ENCODE peak calls at places on chromosome 5, in six cellular contexts. P, H, X, N, R and W are unnamed samples. For H3K9me3, the result is how much of the 10 kb centered on the place peaks cover.

GRCh38 chr5:144460608-144461007 is 289.9 kb downstream of the KCTD16 start:
- DNase-seq in P (no peak), H (no peak), X (peak), N (no peak), R (no peak), W (no peak)

GRCh38 chr5:55308254-55308836 is 556 bp downstream of the MTREX start:
- DNase-seq in P (no peak), H (no peak), X (peak), N (no peak), R (no peak), W (peak)

GRCh38 chr5:61431923-61432620 is 100.0 kb downstream of the ZSWIM6 start:
- DNase-seq in P (no peak), H (no peak), X (no peak), N (no peak), R (no peak), W (no peak)

GRCh38 chr5:33445808-33446207 is 5.0 kb downstream of the TARS1 start:
- DNase-seq in P (no peak), H (no peak), X (no peak), N (no peak), R (no peak), W (no peak)

GRCh38 chr5:145760660-145761059 is 74.5 kb downstream of the PRELID2 start:
- DNase-seq in P (no peak), H (no peak), X (no peak), N (no peak), R (no peak), W (no peak)

GRCh38 chr5:181223729-181224389 is 778 bp downstream of the TRIM41 start:
- DNase-seq in P (no peak), H (peak), X (peak), N (no peak), R (peak), W (peak)

GRCh38 chr5:172885594-172886340 is 51.7 kb downstream of the ERGIC1 start:
- DNase-seq in P (no peak), H (peak), X (no peak), N (no peak), R (peak), W (no peak)

GRCh38 chr5:91110709-91111108 is 272.4 kb downstream of the ARRDC3 start:
- DNase-seq in P (no peak), H (no peak), X (no peak), N (no peak), R (no peak), W (no peak)

GRCh38 chr5:88707216-88707965 is 175.6 kb downstream of the MEF2C start:
- DNase-seq in P (no peak), H (no peak), X (no peak), N (no peak), R (no peak), W (no peak)

GRCh38 chr5:57302164-57302563 is 128.3 kb downstream of the GPBP1 start:
- DNase-seq in P (no peak), H (no peak), X (no peak), N (no peak), R (no peak), W (peak)

GRCh38 chr5:77292026-77292757 is 81.7 kb downstream of the PDE8B start:
- DNase-seq in P (no peak), H (no peak), X (no peak), N (no peak), R (no peak), W (no peak)

GRCh38 chr5:149338364-149338763 is 6.9 kb upstream of the GRPEL2 start:
- DNase-seq in P (no peak), H (no peak), X (no peak), N (no peak), R (no peak), W (no peak)

GRCh38 chr5:40367260-40367659 is 312.5 kb upstream of the PTGER4 start:
- DNase-seq in P (no peak), H (no peak), X (no peak), N (no peak), R (no peak), W (no peak)

GRCh38 chr5:92019376-92019990 is 636.4 kb upstream of the ARRDC3 start:
- DNase-seq in P (no peak), H (no peak), X (no peak), N (no peak), R (no peak), W (no peak)

GRCh38 chr5:125928663-125929062 is 494.5 kb upstream of the GRAMD2B start:
- DNase-seq in P (no peak), H (no peak), X (no peak), N (no peak), R (no peak), W (no peak)

GRCh38 chr5:96876292-96876850 is at the start of gene ERAP2:
- DNase-seq in P (no peak), H (no peak), X (no peak), N (no peak), R (no peak), W (peak)

GRCh38 chr5:45695011-45695667 is 1.0 kb downstream of the HCN1 start:
- DNase-seq in P (no peak), H (no peak), X (peak), N (peak), R (no peak), W (no peak)

GRCh38 chr5:74164725-74165226 is 475.8 kb downstream of the ENC1 start:
- DNase-seq in P (no peak), H (peak), X (peak), N (no peak), R (no peak), W (no peak)

GRCh38 chr5:181086410-181087229 is 44.3 kb downstream of the OR2V1 start:
- DNase-seq in P (no peak), H (no peak), X (no peak), N (no peak), R (no peak), W (no peak)

GRCh38 chr5:65812648-65813047 is 90.6 kb downstream of the NLN start:
- DNase-seq in P (no peak), H (no peak), X (no peak), N (no peak), R (no peak), W (peak)

GRCh38 chr5:115461506-115462290 is 82.9 kb downstream of the FEM1C start:
- DNase-seq in P (no peak), H (no peak), X (no peak), N (no peak), R (no peak), W (peak)

GRCh38 chr5:169566202-169566601 is 17.4 kb upstream of the SPDL1 start:
- DNase-seq in P (no peak), H (no peak), X (no peak), N (no peak), R (no peak), W (no peak)

GRCh38 chr5:6480133-6481051 is 31.7 kb downstream of the UBE2QL1 start:
- DNase-seq in P (no peak), H (no peak), X (no peak), N (no peak), R (no peak), W (no peak)

GRCh38 chr5:96973561-96974401 is 37.9 kb downstream of the LNPEP start:
- DNase-seq in P (no peak), H (no peak), X (no peak), N (no peak), R (no peak), W (no peak)

GRCh38 chr5:163645421-163646416 is 140.3 kb downstream of the MAT2B start:
- DNase-seq in P (no peak), H (no peak), X (no peak), N (no peak), R (no peak), W (no peak)

GRCh38 chr5:172881691-172882370 is 47.8 kb downstream of the ERGIC1 start:
- DNase-seq in P (no peak), H (no peak), X (no peak), N (no peak), R (peak), W (no peak)

GRCh38 chr5:54821445-54822330 is 163.7 kb downstream of the ESM1 start:
- DNase-seq in P (no peak), H (no peak), X (no peak), N (no peak), R (no peak), W (no peak)

GRCh38 chr5:1405539-1406530 is 39.4 kb downstream of the SLC6A3 start:
- DNase-seq in P (no peak), H (peak), X (no peak), N (no peak), R (peak), W (no peak)

GRCh38 chr5:31581498-31582099 is 49.5 kb downstream of the C5orf22 start:
- DNase-seq in P (no peak), H (no peak), X (no peak), N (no peak), R (no peak), W (no peak)

GRCh38 chr5:54610197-54610898 is 92.8 kb downstream of the SNX18 start:
- DNase-seq in P (no peak), H (no peak), X (no peak), N (no peak), R (no peak), W (no peak)

GRCh38 chr5:133934311-133934710 is 34.1 kb downstream of the C5orf15 start:
- DNase-seq in P (no peak), H (no peak), X (no peak), N (no peak), R (no peak), W (no peak)

GRCh38 chr5:110053205-110053604 is 363.5 kb downstream of the MAN2A1 start:
- DNase-seq in P (no peak), H (no peak), X (no peak), N (no peak), R (no peak), W (no peak)

GRCh38 chr5:2695200-2695891 is 56.1 kb downstream of the IRX2 start:
- DNase-seq in P (no peak), H (no peak), X (peak), N (no peak), R (no peak), W (no peak)
- H3K9me3 ChIP-seq in P (under half), H (under half), X (under half), N (under half), R (under half), W (under half)

DNA sequence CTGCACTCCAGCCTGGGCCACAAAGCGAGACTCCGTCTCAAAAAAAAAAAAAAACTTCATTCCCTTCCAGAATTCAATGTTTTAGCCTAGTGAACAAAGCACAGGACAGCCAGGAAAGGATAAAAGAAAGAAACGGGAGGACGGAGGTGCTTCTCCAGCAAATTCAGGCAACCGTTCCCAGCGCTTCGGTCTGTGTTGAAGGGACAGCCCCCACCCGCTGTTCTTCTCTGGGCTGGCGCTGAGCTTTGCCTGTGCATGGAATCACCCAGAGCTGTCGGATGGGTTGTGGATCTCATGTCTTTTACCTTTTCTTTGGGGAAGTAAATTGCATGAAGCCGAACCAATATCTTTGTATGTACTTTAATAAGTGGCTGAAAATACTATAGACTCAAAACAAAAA is 248.4 kb upstream of the IRX2 start:
- DNase-seq in P (no peak), H (no peak), X (no peak), N (no peak), R (no peak), W (no peak)
- H3K9me3 ChIP-seq in P (under half), H (under half), X (under half), N (under half), R (under half), W (under half)

GRCh38 chr5:179210478-179210877 is 134.8 kb downstream of the ADAMTS2 start:
- DNase-seq in P (no peak), H (no peak), X (no peak), N (no peak), R (no peak), W (no peak)

GRCh38 chr5:179211076-179211475 is 134.2 kb downstream of the ADAMTS2 start:
- DNase-seq in P (no peak), H (no peak), X (no peak), N (no peak), R (no peak), W (no peak)

GRCh38 chr5:179207920-179208705 is 137.1 kb downstream of the ADAMTS2 start:
- DNase-seq in P (no peak), H (no peak), X (no peak), N (no peak), R (no peak), W (no peak)

GRCh38 chr5:179208706-179209358 is 136.4 kb downstream of the ADAMTS2 start:
- DNase-seq in P (no peak), H (no peak), X (no peak), N (no peak), R (no peak), W (no peak)

DNA sequence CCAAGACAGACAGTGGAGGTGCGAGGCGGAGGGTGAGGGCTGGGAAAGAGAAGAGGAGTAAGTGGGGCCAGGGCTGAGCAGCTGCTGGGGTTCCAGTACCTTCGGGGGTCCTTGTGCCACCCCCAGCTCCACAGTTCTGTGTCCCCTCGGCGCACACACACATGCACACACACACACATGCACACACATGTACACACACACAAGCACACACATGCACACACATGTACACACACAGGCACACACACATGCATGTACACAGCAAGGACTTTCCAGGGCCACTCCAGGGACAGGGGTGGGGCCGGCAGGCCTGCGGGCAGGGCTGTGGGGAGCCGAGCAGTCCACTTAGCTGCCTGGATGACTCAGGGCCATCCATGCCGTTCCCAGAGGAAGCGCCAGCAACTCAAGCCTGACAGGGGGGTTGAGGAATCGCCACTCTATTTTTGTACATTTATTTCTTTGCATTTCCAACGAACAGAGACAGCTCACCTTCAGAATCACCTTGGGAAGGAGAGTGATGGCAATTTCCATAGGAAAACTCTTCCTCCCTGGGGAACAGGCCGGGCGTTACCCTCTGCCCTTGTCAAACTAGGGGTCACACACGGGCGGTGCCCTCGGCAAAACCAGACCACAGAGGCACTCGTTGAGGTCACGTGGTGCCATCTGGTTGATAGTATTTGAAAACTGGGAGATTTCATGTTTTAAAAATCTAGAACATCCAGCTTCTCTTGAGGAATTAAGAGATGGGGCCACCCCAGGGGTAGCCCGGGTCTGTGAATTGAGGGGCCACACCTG is 135.7 kb downstream of the ADAMTS2 start:
- DNase-seq in P (no peak), H (peak), X (no peak), N (no peak), R (no peak), W (no peak)
- H3K9me3 ChIP-seq in P (under half), H (under half), X (under half), N (under half), R (under half), W (under half)

DNA sequence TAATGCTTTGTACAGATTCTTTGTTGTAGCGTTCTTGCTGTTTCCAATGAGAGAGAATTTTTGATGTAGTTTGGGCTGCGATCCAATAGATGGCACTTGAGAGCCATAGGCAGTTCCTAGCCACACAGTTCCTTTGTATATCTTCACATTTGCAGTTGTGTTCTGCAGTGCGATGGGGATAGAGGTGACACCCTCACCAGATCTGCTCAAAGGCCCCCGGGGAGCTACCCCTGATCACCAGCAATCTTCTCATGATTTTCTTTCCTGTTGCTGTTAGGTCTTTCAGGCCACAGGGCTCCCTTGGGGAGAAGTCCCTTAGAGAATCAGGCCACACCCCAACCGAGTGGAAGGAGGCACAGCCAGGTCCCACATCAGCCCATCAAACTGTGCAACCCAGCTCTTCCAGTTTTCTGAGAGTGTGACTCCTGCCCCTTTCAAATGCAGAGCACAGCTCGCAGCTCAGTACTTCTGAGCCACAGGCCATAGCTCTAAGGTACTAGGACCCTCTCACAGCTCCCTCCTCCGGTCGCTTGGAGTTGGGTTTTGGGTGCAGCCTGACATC is 353.7 kb downstream of the SLCO4C1 start:
- DNase-seq in P (no peak), H (no peak), X (peak), N (peak), R (no peak), W (peak)
- H3K9me3 ChIP-seq in P (under half), H (under half), X (under half), N (under half), R (under half), W (under half)